ENCODE peak calls at places on chromosomes 2 and 18, in four cellular contexts. O is mammary epithelial cell, T is neural progenitor cell, C is GM23248. V is an unnamed sample.

GRCh38 chr2:22355816-22356433 is 1029.1 kb upstream of the KLHL29 start:
- DNase-seq in T (peak; percentile 70), O (no peak), C (peak; percentile 13), V (peak; percentile 41)

GRCh38 chr2:9554841-9555337 is 741 bp downstream of the ADAM17 start:
- DNase-seq in C (peak; percentile 92), T (peak; percentile 73), O (peak; percentile 86), V (peak; percentile 58)

GRCh38 chr2:7882296-7882695 is 799.6 kb upstream of the ID2 start:
- DNase-seq in O (no peak), C (no peak), T (no peak), V (no peak)

GRCh38 chr2:162710282-162710891 is 128.2 kb downstream of the KCNH7 start:
- DNase-seq in O (no peak), T (no peak), C (no peak), V (peak; percentile 50)

GRCh38 chr2:9995059-9995458 is 43.6 kb downstream of the GRHL1 start:
- DNase-seq in C (no peak), O (no peak), T (no peak), V (no peak)

GRCh38 chr2:101111262-101111838 is 39.8 kb downstream of the TBC1D8 start:
- DNase-seq in O (peak; percentile 71), T (no peak), C (no peak), V (peak; percentile 17)

GRCh38 chr2:236632295-236633218 is 62.9 kb downstream of the ACKR3 start:
- DNase-seq in O (no peak), T (no peak), C (no peak), V (no peak)

GRCh38 chr2:11663427-11663826 is 6.6 kb downstream of the NTSR2 start:
- DNase-seq in O (no peak), C (no peak), T (no peak), V (peak; percentile 92)

GRCh38 chr2:120445431-120446143 is 99.7 kb downstream of the INHBB start:
- DNase-seq in O (peak; percentile 22), C (peak; percentile 22), T (no peak), V (peak; percentile 51)

GRCh38 chr2:239169311-239170048 is 231.3 kb downstream of the HDAC4 start:
- DNase-seq in O (no peak), T (no peak), C (no peak), V (no peak)

GRCh38 chr2:234980476-234981187 is 28.8 kb downstream of the SH3BP4 start:
- DNase-seq in C (no peak), O (no peak), T (no peak), V (peak; percentile 60)

GRCh38 chr2:102065675-102066252 is 74.0 kb downstream of the IL1R2 start:
- DNase-seq in O (peak; percentile 80), C (peak; percentile 77), T (no peak), V (peak; percentile 63)

GRCh38 chr18:12048010-12048826 is 45.4 kb upstream of the ANKRD62 start:
- DNase-seq in T (no peak), C (peak; percentile 51), O (no peak), V (no peak)

GRCh38 chr2:147331790-147332419 is 512.9 kb upstream of the ACVR2A start:
- DNase-seq in O (peak; percentile 42), C (peak; percentile 61), T (peak; percentile 73), V (peak; percentile 79)

GRCh38 chr2:46200861-46201605 is 96.2 kb upstream of the EPAS1 start:
- DNase-seq in C (no peak), T (no peak), O (no peak), V (no peak)

GRCh38 chr2:190119257-190119656 is 56.7 kb upstream of the MSTN start:
- DNase-seq in O (no peak), C (peak; percentile 65), T (peak; percentile 59), V (no peak)

GRCh38 chr2:173763641-173764040 is 201.5 kb downstream of the SP3 start:
- DNase-seq in T (no peak), O (no peak), C (no peak), V (no peak)

GRCh38 chr2:63044360-63045327 is 6.0 kb upstream of the OTX1 start:
- DNase-seq in T (peak; percentile 57), O (no peak), C (no peak), V (no peak)

GRCh38 chr2:95307036-95307435 is 9.9 kb downstream of the KCNIP3 start:
- DNase-seq in T (no peak), O (no peak), C (no peak), V (no peak)

GRCh38 chr18:48470484-48471180 is 61.4 kb upstream of the ZBTB7C start:
- DNase-seq in O (no peak), T (no peak), C (peak; percentile 70), V (no peak)

GRCh38 chr2:86000938-86001312 is 104.8 kb downstream of the POLR1A start:
- DNase-seq in O (no peak), T (no peak), C (peak; percentile 13), V (no peak)
- H3K4me2 ChIP-seq in O (no peak overlapping the region), T (no peak overlapping the region), C (peak overlapping the region; percentile 33), V (no peak overlapping the region)

GRCh38 chr2:144325086-144325485 is 194.8 kb downstream of the ZEB2 start:
- DNase-seq in O (no peak), T (no peak), C (no peak), V (no peak)
- H3K4me2 ChIP-seq in O (no peak overlapping the region), T (no peak overlapping the region), C (no peak overlapping the region), V (no peak overlapping the region)

GRCh38 chr2:20672191-20672951 is 5.4 kb downstream of the GDF7 start:
- DNase-seq in T (peak; percentile 54), O (no peak), C (no peak), V (no peak)

GRCh38 chr2:20671736-20672080 is 4.8 kb downstream of the GDF7 start:
- DNase-seq in T (peak; percentile 37), O (no peak), C (no peak), V (no peak)

GRCh38 chr2:20669609-20670314 is 2.8 kb downstream of the GDF7 start:
- DNase-seq in T (peak; percentile 41), C (no peak), O (no peak), V (no peak)

GRCh38 chr2:20670315-20671035 is 3.5 kb downstream of the GDF7 start:
- DNase-seq in C (peak; percentile 37), O (no peak), T (peak; percentile 63), V (no peak)

DNA sequence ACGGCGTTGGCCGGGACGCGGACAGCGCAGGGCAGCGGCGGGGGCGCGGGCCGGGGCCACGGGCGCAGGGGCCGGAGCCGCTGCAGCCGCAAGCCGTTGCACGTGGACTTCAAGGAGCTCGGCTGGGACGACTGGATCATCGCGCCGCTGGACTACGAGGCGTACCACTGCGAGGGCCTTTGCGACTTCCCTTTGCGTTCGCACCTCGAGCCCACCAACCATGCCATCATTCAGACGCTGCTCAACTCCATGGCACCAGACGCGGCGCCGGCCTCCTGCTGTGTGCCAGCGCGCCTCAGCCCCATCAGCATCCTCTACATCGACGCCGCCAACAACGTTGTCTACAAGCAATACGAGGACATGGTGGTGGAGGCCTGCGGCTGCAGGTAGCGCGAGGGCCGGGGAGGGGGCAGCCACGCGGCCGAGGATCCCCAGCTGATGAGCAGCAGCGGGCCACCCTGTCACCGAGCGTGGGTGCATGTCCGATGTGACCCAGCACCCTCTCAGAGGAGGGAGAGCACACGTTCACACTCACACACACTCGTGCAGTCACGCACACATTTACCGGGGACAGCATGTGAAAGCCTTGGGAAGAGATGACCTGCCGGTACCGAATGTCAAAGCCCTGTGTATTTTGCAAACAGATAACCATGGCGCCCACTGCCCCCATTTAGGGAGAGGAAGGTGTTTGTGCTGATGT is 4.2 kb downstream of the GDF7 start:
- DNase-seq in T (peak; percentile 52), C (peak; percentile 11), O (no peak), V (no peak)
- H3K4me2 ChIP-seq in T (peak overlapping the region; percentile 56), C (no peak overlapping the region), O (no peak overlapping the region), V (no peak overlapping the region)

GRCh38 chr2:28234807-28235206 is 157.9 kb upstream of the FOSL2 start:
- DNase-seq in C (no peak), T (no peak), O (no peak), V (no peak)
- H3K4me2 ChIP-seq in C (no peak overlapping the region), T (no peak overlapping the region), O (no peak overlapping the region), V (no peak overlapping the region)

GRCh38 chr18:76991021-76991688 is 141.4 kb downstream of the MBP start:
- DNase-seq in C (no peak), T (no peak), O (no peak), V (no peak)
- H3K4me2 ChIP-seq in C (no peak overlapping the region), T (no peak overlapping the region), O (no peak overlapping the region), V (no peak overlapping the region)

DNA sequence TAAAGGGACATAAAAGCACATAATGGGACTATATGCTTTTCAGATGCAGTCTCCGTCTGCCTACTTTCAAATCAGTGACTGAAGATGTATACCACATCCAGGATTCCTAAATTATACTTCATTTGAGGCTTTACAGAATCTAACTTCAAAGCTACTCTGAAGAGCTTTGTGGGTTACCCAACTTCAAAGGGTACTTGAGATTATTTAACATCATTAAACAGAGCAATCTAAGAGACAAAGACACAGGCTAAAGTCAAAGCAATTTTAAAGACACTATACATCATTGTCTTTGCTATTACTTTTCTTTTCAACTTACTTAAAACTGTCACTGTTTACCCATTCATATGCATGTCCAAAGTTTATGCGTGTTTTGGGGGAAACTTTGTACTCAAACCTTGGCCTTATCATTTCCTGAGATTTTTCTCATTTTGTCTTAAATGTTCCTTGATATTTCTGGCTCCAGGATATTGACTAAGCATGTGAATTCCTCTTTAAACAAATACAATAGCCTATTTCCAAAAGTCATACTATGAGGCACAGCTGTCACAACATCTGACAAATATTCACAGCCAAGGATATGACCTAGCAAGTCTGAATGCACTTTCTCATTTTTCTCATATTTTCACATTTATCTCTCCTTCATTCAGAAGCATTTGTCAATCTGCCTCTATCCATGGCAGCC is 1985.1 kb upstream of the PIK3C3 start:
- DNase-seq in T (no peak), O (no peak), C (no peak), V (no peak)
- H3K4me2 ChIP-seq in T (no peak overlapping the region), O (no peak overlapping the region), C (no peak overlapping the region), V (no peak overlapping the region)

GRCh38 chr2:161416294-161416632 is at the start of gene TBR1:
- DNase-seq in T (no peak), O (no peak), C (peak; percentile 43), V (no peak)
- H3K4me2 ChIP-seq in T (peak within 1 kb of the TSS; percentile 90), O (peak within 1 kb of the TSS; percentile 97), C (peak within 1 kb of the TSS; percentile 47), V (peak within 1 kb of the TSS; percentile 93)

V was measured in PC-3.